ENCODE peak calls at places on chromosomes 6 and 20, in six cellular contexts. One of them, this sample, is unnamed.
A peak's percentile ranks its signal among the peaks of the same experiment; 100 is the strongest.

GRCh38 chr6:107491059-107491609 is 1.2 kb downstream of the SOBP start:
- DNase-seq in RWPE1: peak; percentile 4
- DNase-seq in AG04450: no peak
- DNase-seq in H9: peak; percentile 64
- DNase-seq in coronary artery: peak; percentile 84
- DNase-seq in endothelial cell of umbilical vein: peak; percentile 63
- DNase-seq in this sample: peak; percentile 28

GRCh38 chr6:130009148-130009547 is 9.2 kb upstream of the L3MBTL3 start:
- DNase-seq in RWPE1: no peak
- DNase-seq in AG04450: no peak
- DNase-seq in H9: no peak
- DNase-seq in coronary artery: no peak
- DNase-seq in endothelial cell of umbilical vein: peak; percentile 46
- DNase-seq in this sample: no peak

GRCh38 chr6:106527979-106528378 is 101.3 kb downstream of the RTN4IP1 start:
- DNase-seq in RWPE1: peak; percentile 82
- DNase-seq in AG04450: peak; percentile 84
- DNase-seq in H9: no peak
- DNase-seq in coronary artery: no peak
- DNase-seq in endothelial cell of umbilical vein: peak; percentile 85
- DNase-seq in this sample: no peak

GRCh38 chr20:41047279-41047974 is 18.8 kb downstream of the TOP1 start:
- DNase-seq in RWPE1: peak; percentile 69
- DNase-seq in AG04450: no peak
- DNase-seq in H9: no peak
- DNase-seq in coronary artery: no peak
- DNase-seq in endothelial cell of umbilical vein: no peak
- DNase-seq in this sample: peak; percentile 23

GRCh38 chr6:42239736-42240375 is 22.2 kb upstream of the MRPS10 start:
- DNase-seq in RWPE1: peak; percentile 72
- DNase-seq in AG04450: no peak
- DNase-seq in H9: no peak
- DNase-seq in coronary artery: no peak
- DNase-seq in endothelial cell of umbilical vein: no peak
- DNase-seq in this sample: no peak

GRCh38 chr6:165447141-165447540 is 137.7 kb upstream of the C6orf118 start:
- DNase-seq in RWPE1: no peak
- DNase-seq in AG04450: no peak
- DNase-seq in H9: no peak
- DNase-seq in coronary artery: no peak
- DNase-seq in endothelial cell of umbilical vein: no peak
- DNase-seq in this sample: no peak

GRCh38 chr6:140731741-140732140 is 1357.3 kb upstream of the CITED2 start:
- DNase-seq in RWPE1: no peak
- DNase-seq in AG04450: no peak
- DNase-seq in H9: no peak
- DNase-seq in coronary artery: no peak
- DNase-seq in endothelial cell of umbilical vein: no peak
- DNase-seq in this sample: no peak

GRCh38 chr20:33679758-33680485 is 5.7 kb upstream of the NECAB3 start:
- DNase-seq in RWPE1: no peak
- DNase-seq in AG04450: no peak
- DNase-seq in H9: no peak
- DNase-seq in coronary artery: no peak
- DNase-seq in endothelial cell of umbilical vein: no peak
- DNase-seq in this sample: no peak

GRCh38 chr6:39808934-39809333 is 16.8 kb downstream of the DAAM2 start:
- DNase-seq in RWPE1: no peak
- DNase-seq in AG04450: no peak
- DNase-seq in H9: no peak
- DNase-seq in coronary artery: peak; percentile 71
- DNase-seq in endothelial cell of umbilical vein: no peak
- DNase-seq in this sample: no peak

GRCh38 chr6:35596448-35597442 is 84.0 kb upstream of the TULP1 start:
- DNase-seq in RWPE1: peak; percentile 74
- DNase-seq in AG04450: peak; percentile 46
- DNase-seq in H9: no peak
- DNase-seq in coronary artery: no peak
- DNase-seq in endothelial cell of umbilical vein: peak; percentile 98
- DNase-seq in this sample: no peak

GRCh38 chr6:113873043-113873667 is 16.0 kb downstream of the MARCKS start:
- DNase-seq in RWPE1: no peak
- DNase-seq in AG04450: no peak
- DNase-seq in H9: no peak
- DNase-seq in coronary artery: no peak
- DNase-seq in endothelial cell of umbilical vein: peak; percentile 49
- DNase-seq in this sample: peak; percentile 64

GRCh38 chr6:24234043-24234442 is 108.0 kb downstream of the NRSN1 start:
- DNase-seq in RWPE1: no peak
- DNase-seq in AG04450: no peak
- DNase-seq in H9: no peak
- DNase-seq in coronary artery: no peak
- DNase-seq in endothelial cell of umbilical vein: no peak
- DNase-seq in this sample: no peak

GRCh38 chr6:149763866-149764265 is 14.3 kb downstream of the PCMT1 start:
- DNase-seq in RWPE1: no peak
- DNase-seq in AG04450: no peak
- DNase-seq in H9: no peak
- DNase-seq in coronary artery: no peak
- DNase-seq in endothelial cell of umbilical vein: no peak
- DNase-seq in this sample: no peak

GRCh38 chr6:162090734-162091133 is 636.8 kb downstream of the PRKN start:
- DNase-seq in RWPE1: no peak
- DNase-seq in AG04450: no peak
- DNase-seq in H9: no peak
- DNase-seq in coronary artery: no peak
- DNase-seq in endothelial cell of umbilical vein: no peak
- DNase-seq in this sample: no peak

GRCh38 chr20:20423117-20423516 is 55.2 kb downstream of the INSM1 start:
- DNase-seq in RWPE1: no peak
- DNase-seq in AG04450: no peak
- DNase-seq in H9: no peak
- DNase-seq in coronary artery: no peak
- DNase-seq in endothelial cell of umbilical vein: no peak
- DNase-seq in this sample: no peak

GRCh38 chr20:6299451-6299850 is 176.6 kb upstream of the FERMT1 start:
- DNase-seq in RWPE1: no peak
- DNase-seq in AG04450: no peak
- DNase-seq in H9: no peak
- DNase-seq in coronary artery: no peak
- DNase-seq in endothelial cell of umbilical vein: no peak
- DNase-seq in this sample: no peak

GRCh38 chr6:26065952-26066380 is 21.3 kb upstream of the HFE start:
- DNase-seq in RWPE1: peak; percentile 79
- DNase-seq in AG04450: peak; percentile 62
- DNase-seq in H9: peak; percentile 53
- DNase-seq in coronary artery: no peak
- DNase-seq in endothelial cell of umbilical vein: peak; percentile 79
- DNase-seq in this sample: peak; percentile 86

GRCh38 chr20:24453917-24454316 is 15.5 kb upstream of the SYNDIG1 start:
- DNase-seq in RWPE1: no peak
- DNase-seq in AG04450: no peak
- DNase-seq in H9: no peak
- DNase-seq in coronary artery: no peak
- DNase-seq in endothelial cell of umbilical vein: no peak
- DNase-seq in this sample: no peak

GRCh38 chr6:56259682-56260081 is 12.3 kb upstream of the COL21A1 start:
- DNase-seq in RWPE1: peak; percentile 25
- DNase-seq in AG04450: no peak
- DNase-seq in H9: no peak
- DNase-seq in coronary artery: no peak
- DNase-seq in endothelial cell of umbilical vein: peak; percentile 70
- DNase-seq in this sample: peak; percentile 23

GRCh38 chr6:2257358-2257757 is 12.0 kb upstream of the GMDS start:
- DNase-seq in RWPE1: no peak
- DNase-seq in AG04450: no peak
- DNase-seq in H9: no peak
- DNase-seq in coronary artery: no peak
- DNase-seq in endothelial cell of umbilical vein: no peak
- DNase-seq in this sample: peak; percentile 18

GRCh38 chr6:88532241-88532860 is 366.2 kb upstream of the CNR1 start:
- DNase-seq in RWPE1: no peak
- DNase-seq in AG04450: no peak
- DNase-seq in H9: no peak
- DNase-seq in coronary artery: no peak
- DNase-seq in endothelial cell of umbilical vein: no peak
- DNase-seq in this sample: no peak

GRCh38 chr20:51315390-51315789 is 227.1 kb downstream of the NFATC2 start:
- DNase-seq in RWPE1: no peak
- DNase-seq in AG04450: no peak
- DNase-seq in H9: no peak
- DNase-seq in coronary artery: no peak
- DNase-seq in endothelial cell of umbilical vein: no peak
- DNase-seq in this sample: no peak

GRCh38 chr6:111502154-111502553 is 19.1 kb upstream of the REV3L start:
- DNase-seq in RWPE1: no peak
- DNase-seq in AG04450: no peak
- DNase-seq in H9: no peak
- DNase-seq in coronary artery: no peak
- DNase-seq in endothelial cell of umbilical vein: no peak
- DNase-seq in this sample: no peak

GRCh38 chr20:10578607-10579006 is 95.2 kb downstream of the JAG1 start:
- DNase-seq in RWPE1: peak; percentile 65
- DNase-seq in AG04450: no peak
- DNase-seq in H9: no peak
- DNase-seq in coronary artery: no peak
- DNase-seq in endothelial cell of umbilical vein: peak; percentile 55
- DNase-seq in this sample: no peak

GRCh38 chr6:18504232-18504596 is 117.1 kb downstream of the RNF144B start:
- DNase-seq in RWPE1: no peak
- DNase-seq in AG04450: no peak
- DNase-seq in H9: no peak
- DNase-seq in coronary artery: no peak
- DNase-seq in endothelial cell of umbilical vein: no peak
- DNase-seq in this sample: no peak

GRCh38 chr6:21163110-21163837 is 430.3 kb upstream of the SOX4 start:
- DNase-seq in RWPE1: no peak
- DNase-seq in AG04450: peak; percentile 41
- DNase-seq in H9: no peak
- DNase-seq in coronary artery: no peak
- DNase-seq in endothelial cell of umbilical vein: no peak
- DNase-seq in this sample: no peak

GRCh38 chr20:51542894-51543788 is 622 bp upstream of the NFATC2 start:
- DNase-seq in RWPE1: no peak
- DNase-seq in AG04450: no peak
- DNase-seq in H9: no peak
- DNase-seq in coronary artery: no peak
- DNase-seq in endothelial cell of umbilical vein: no peak
- DNase-seq in this sample: peak; percentile 27

GRCh38 chr6:39772559-39773283 is 19.5 kb upstream of the DAAM2 start:
- DNase-seq in RWPE1: no peak
- DNase-seq in AG04450: no peak
- DNase-seq in H9: no peak
- DNase-seq in coronary artery: no peak
- DNase-seq in endothelial cell of umbilical vein: no peak
- DNase-seq in this sample: no peak

GRCh38 chr6:84618046-84618752 is 146.2 kb downstream of the TBX18 start:
- DNase-seq in RWPE1: peak; percentile 52
- DNase-seq in AG04450: peak; percentile 50
- DNase-seq in H9: no peak
- DNase-seq in coronary artery: no peak
- DNase-seq in endothelial cell of umbilical vein: peak; percentile 96
- DNase-seq in this sample: no peak

GRCh38 chr6:9112548-9112947 is 677.2 kb upstream of the SLC35B3 start:
- DNase-seq in RWPE1: no peak
- DNase-seq in AG04450: no peak
- DNase-seq in H9: no peak
- DNase-seq in coronary artery: no peak
- DNase-seq in endothelial cell of umbilical vein: no peak
- DNase-seq in this sample: no peak

GRCh38 chr6:119493980-119494379 is 144.4 kb upstream of the MAN1A1 start:
- DNase-seq in RWPE1: peak; percentile 10
- DNase-seq in AG04450: no peak
- DNase-seq in H9: no peak
- DNase-seq in coronary artery: no peak
- DNase-seq in endothelial cell of umbilical vein: no peak
- DNase-seq in this sample: no peak

GRCh38 chr6:40538556-40538955 is 48.6 kb downstream of the LRFN2 start:
- DNase-seq in RWPE1: no peak
- DNase-seq in AG04450: no peak
- DNase-seq in H9: no peak
- DNase-seq in coronary artery: no peak
- DNase-seq in endothelial cell of umbilical vein: no peak
- DNase-seq in this sample: no peak

GRCh38 chr6:150152891-150153876 is 10.3 kb downstream of the PPP1R14C start:
- DNase-seq in RWPE1: peak; percentile 45
- DNase-seq in AG04450: no peak
- DNase-seq in H9: no peak
- DNase-seq in coronary artery: no peak
- DNase-seq in endothelial cell of umbilical vein: no peak
- DNase-seq in this sample: no peak

GRCh38 chr6:30885481-30885998 is 1.2 kb downstream of the DDR1 start:
- DNase-seq in RWPE1: peak; percentile 46
- DNase-seq in AG04450: no peak
- DNase-seq in H9: peak; percentile 26
- DNase-seq in coronary artery: no peak
- DNase-seq in endothelial cell of umbilical vein: no peak
- DNase-seq in this sample: peak; percentile 75

GRCh38 chr6:121305957-121306607 is 28.2 kb downstream of the TBC1D32 start:
- DNase-seq in RWPE1: peak; percentile 40
- DNase-seq in AG04450: no peak
- DNase-seq in H9: no peak
- DNase-seq in coronary artery: no peak
- DNase-seq in endothelial cell of umbilical vein: peak; percentile 54
- DNase-seq in this sample: peak; percentile 2
- TF ChIP-seq CTCF in RWPE1: peak; percentile 65
- TF ChIP-seq CTCF in AG04450: peak; percentile 50
- TF ChIP-seq CTCF in H9: peak; percentile 82
- TF ChIP-seq CTCF in coronary artery: no peak
- TF ChIP-seq CTCF in endothelial cell of umbilical vein: peak; percentile 43
- TF ChIP-seq CTCF in this sample: peak; percentile 35

DNA sequence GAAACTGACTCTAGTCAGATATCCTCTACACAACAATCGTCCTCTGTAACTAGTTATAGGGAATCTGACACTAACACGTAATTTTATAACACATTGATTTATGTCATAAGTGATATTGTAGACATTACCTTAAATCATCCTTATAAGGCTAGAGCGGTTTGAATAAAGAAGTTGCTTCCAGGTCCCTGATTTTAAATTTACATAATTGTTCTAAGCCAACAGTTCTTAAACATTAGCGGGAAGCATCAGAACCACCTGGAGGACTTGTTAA is 2.9 kb upstream of the FBXO9 start:
- DNase-seq in RWPE1: no peak
- DNase-seq in AG04450: no peak
- DNase-seq in H9: no peak
- DNase-seq in coronary artery: no peak
- DNase-seq in endothelial cell of umbilical vein: no peak
- DNase-seq in this sample: no peak
- TF ChIP-seq CTCF in RWPE1: no peak
- TF ChIP-seq CTCF in AG04450: no peak
- TF ChIP-seq CTCF in H9: no peak
- TF ChIP-seq CTCF in coronary artery: no peak
- TF ChIP-seq CTCF in endothelial cell of umbilical vein: no peak
- TF ChIP-seq CTCF in this sample: no peak

GRCh38 chr20:46261456-46262253 is 46.6 kb downstream of the CDH22 start:
- DNase-seq in RWPE1: no peak
- DNase-seq in AG04450: no peak
- DNase-seq in H9: no peak
- DNase-seq in coronary artery: no peak
- DNase-seq in endothelial cell of umbilical vein: no peak
- DNase-seq in this sample: no peak
- TF ChIP-seq CTCF in RWPE1: no peak
- TF ChIP-seq CTCF in AG04450: no peak
- TF ChIP-seq CTCF in H9: no peak
- TF ChIP-seq CTCF in coronary artery: no peak
- TF ChIP-seq CTCF in endothelial cell of umbilical vein: no peak
- TF ChIP-seq CTCF in this sample: no peak

GRCh38 chr20:60473240-60473639 is 515.0 kb downstream of the CDH26 start:
- DNase-seq in RWPE1: no peak
- DNase-seq in AG04450: no peak
- DNase-seq in H9: no peak
- DNase-seq in coronary artery: no peak
- DNase-seq in endothelial cell of umbilical vein: no peak
- DNase-seq in this sample: no peak
- TF ChIP-seq CTCF in RWPE1: no peak
- TF ChIP-seq CTCF in AG04450: no peak
- TF ChIP-seq CTCF in H9: no peak
- TF ChIP-seq CTCF in coronary artery: no peak
- TF ChIP-seq CTCF in endothelial cell of umbilical vein: no peak
- TF ChIP-seq CTCF in this sample: no peak